ENCODE peak calls at places on chromosomes 12 and 14, in seven cellular contexts. Y, L, X, D, G, R and T are unnamed samples.

GRCh38 chr12:87671757-87672156 is 357.4 kb downstream of the C12orf50 start:
- DNase-seq in Y (no peak), L (no peak), D (no peak), R (no peak), G (no peak), X (no peak), T (no peak)

GRCh38 chr12:98399532-98399931 is 115.9 kb upstream of the TMPO start:
- DNase-seq in X (peak; percentile 63), Y (peak; percentile 82), G (no peak), D (peak; percentile 85), R (no peak), L (no peak), T (no peak)

GRCh38 chr12:117091758-117092510 is 7.3 kb downstream of the TESC start:
- DNase-seq in D (no peak), X (no peak), R (peak; percentile 47), G (peak; percentile 18), Y (no peak), L (no peak), T (no peak)

GRCh38 chr12:68885381-68885780 is 47.6 kb downstream of the CPM start:
- DNase-seq in G (no peak), D (no peak), X (no peak), L (no peak), R (no peak), Y (no peak), T (no peak)

GRCh38 chr14:92959761-92960680 is 37.1 kb downstream of the CHGA start:
- DNase-seq in G (no peak), D (no peak), R (peak; percentile 66), L (no peak), Y (no peak), X (peak; percentile 47), T (no peak)

GRCh38 chr12:113359133-113359938 is 949 bp downstream of the PLBD2 start:
- DNase-seq in L (peak; percentile 20), Y (no peak), G (no peak), D (no peak), R (no peak), X (peak; percentile 75), T (no peak)

GRCh38 chr12:93273834-93274705 is 103.7 kb upstream of the NUDT4 start:
- DNase-seq in D (no peak), X (no peak), Y (no peak), G (no peak), R (no peak), L (no peak), T (no peak)

GRCh38 chr12:116919247-116919671 is 8.5 kb downstream of the FBXW8 start:
- DNase-seq in L (peak; percentile 25), G (no peak), D (no peak), X (no peak), Y (no peak), R (no peak), T (no peak)

GRCh38 chr14:64440494-64440893 is 24.8 kb upstream of the AKAP5 start:
- DNase-seq in Y (no peak), L (no peak), G (no peak), D (no peak), X (no peak), R (no peak), T (no peak)

GRCh38 chr14:19974844-19975243 is 547 bp upstream of the OR4K15 start:
- DNase-seq in G (no peak), R (no peak), D (no peak), L (no peak), X (no peak), Y (no peak), T (no peak)

GRCh38 chr12:124302241-124302806 is 7.4 kb downstream of the RFLNA start:
- DNase-seq in L (no peak), D (no peak), G (no peak), X (peak; percentile 46), Y (no peak), R (peak; percentile 56), T (no peak)

GRCh38 chr12:53217930-53218307 is 10.9 kb upstream of the ITGB7 start:
- DNase-seq in X (no peak), G (peak; percentile 51), R (peak; percentile 62), Y (no peak), L (no peak), D (peak; percentile 39), T (no peak)

GRCh38 chr14:35390577-35391387 is 13.8 kb downstream of the NFKBIA start:
- DNase-seq in X (no peak), L (no peak), R (no peak), Y (no peak), G (no peak), D (no peak), T (no peak)

GRCh38 chr12:123931686-123932321 is 40.8 kb downstream of the CCDC92 start:
- DNase-seq in D (no peak), X (no peak), L (no peak), R (no peak), G (no peak), Y (no peak), T (no peak)

GRCh38 chr12:13124661-13125505 is 21.4 kb upstream of the GSG1 start:
- DNase-seq in G (no peak), X (no peak), D (peak; percentile 59), L (no peak), Y (no peak), R (no peak), T (no peak)

GRCh38 chr12:103634732-103635131 is 47.7 kb downstream of the STAB2 start:
- DNase-seq in D (no peak), X (no peak), R (no peak), L (no peak), G (no peak), Y (no peak), T (no peak)

GRCh38 chr12:107775093-107775721 is 703 bp downstream of the ASCL4 start:
- DNase-seq in R (peak; percentile 76), D (no peak), G (no peak), X (peak; percentile 61), L (no peak), Y (no peak), T (no peak)

GRCh38 chr14:72443991-72444431 is 449.9 kb downstream of the DPF3 start:
- DNase-seq in R (no peak), G (no peak), X (no peak), L (no peak), Y (no peak), D (no peak), T (no peak)

GRCh38 chr14:39368261-39368959 is 63.8 kb downstream of the FBXO33 start:
- DNase-seq in D (peak; percentile 77), Y (peak; percentile 44), L (peak; percentile 32), R (no peak), G (no peak), X (no peak), T (no peak)

GRCh38 chr12:132597333-132598283 is 12.8 kb downstream of the LRCOL1 start:
- DNase-seq in Y (peak; percentile 13), L (no peak), R (peak; percentile 82), D (peak; percentile 74), G (no peak), X (peak; percentile 66), T (no peak)

GRCh38 chr12:1469063-1469462 is 125.3 kb downstream of the FBXL14 start:
- DNase-seq in R (no peak), X (no peak), G (no peak), D (no peak), Y (no peak), L (no peak), T (no peak)

GRCh38 chr12:102567031-102567985 is 86.9 kb upstream of the IGF1 start:
- DNase-seq in R (no peak), D (peak; percentile 83), G (no peak), Y (no peak), X (no peak), L (no peak), T (no peak)

GRCh38 chr14:74141703-74142102 is 56.9 kb downstream of the LIN52 start:
- DNase-seq in L (no peak), Y (no peak), R (no peak), G (no peak), D (no peak), X (no peak), T (no peak)

GRCh38 chr12:64864319-64864718 is 39.9 kb downstream of the TBC1D30 start:
- DNase-seq in D (no peak), X (no peak), G (no peak), R (no peak), L (no peak), Y (no peak), T (no peak)

GRCh38 chr14:90288646-90289355 is 32.4 kb downstream of the PSMC1 start:
- DNase-seq in Y (no peak), D (no peak), R (no peak), X (no peak), L (no peak), G (no peak), T (no peak)
- H3K27ac ChIP-seq in Y (no peak overlapping the region), D (no peak overlapping the region), R (no peak overlapping the region), X (peak overlapping the region; percentile 30), L (no peak overlapping the region), G (no peak overlapping the region), T (no peak overlapping the region)

DNA sequence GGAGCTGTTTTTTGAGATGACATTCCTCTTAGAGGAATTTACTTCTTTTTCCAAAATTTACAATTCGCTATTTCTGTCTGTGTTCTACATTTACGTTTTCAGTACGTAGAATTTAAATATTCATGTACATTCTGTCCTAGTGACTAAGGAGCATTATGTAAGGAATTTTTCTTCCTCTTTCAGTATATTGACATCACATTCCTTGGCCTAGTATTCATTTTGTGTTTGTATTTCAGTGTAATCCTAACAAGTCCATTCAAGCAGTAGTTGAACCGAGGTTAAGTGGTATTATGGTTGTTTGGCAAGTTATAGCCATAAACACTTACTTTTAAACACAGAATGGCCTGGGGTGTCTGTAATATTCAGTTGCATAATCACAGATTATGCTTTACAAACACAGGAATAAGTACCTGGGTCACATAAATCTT is 465.2 kb downstream of the PCNX1 start:
- DNase-seq in G (no peak), L (no peak), D (peak; percentile 61), R (no peak), Y (no peak), X (no peak), T (no peak)
- TF ChIP-seq POLR2A in G (no peak), L (no peak), D (no peak), R (no peak), Y (no peak), X (no peak), T (no peak)

GRCh38 chr12:34257093-34257492 is 234.8 kb downstream of the ALG10 start:
- DNase-seq in R (no peak), D (no peak), Y (no peak), G (no peak), X (no peak), L (no peak), T (no peak)

GRCh38 chr12:34249271-34249670 is 227.0 kb downstream of the ALG10 start:
- DNase-seq in L (no peak), G (no peak), R (no peak), Y (no peak), D (no peak), X (no peak), T (peak; percentile 52)

GRCh38 chr12:34253674-34254073 is 231.4 kb downstream of the ALG10 start:
- DNase-seq in L (no peak), Y (no peak), R (no peak), D (no peak), X (no peak), G (no peak), T (no peak)
- H3K4me1 ChIP-seq in L (no peaks in the 10 kb centered on the region), Y (no peaks in the 10 kb centered on the region), R (no peaks in the 10 kb centered on the region), D (no peaks in the 10 kb centered on the region), X (no peaks in the 10 kb centered on the region), G (no peaks in the 10 kb centered on the region), T (no peaks in the 10 kb centered on the region)

GRCh38 chr12:15562263-15562662 is 226.9 kb downstream of the EPS8 start:
- DNase-seq in G (no peak), D (no peak), Y (no peak), X (no peak), L (no peak), R (no peak), T (no peak)

GRCh38 chr12:15558915-15559528 is 230.2 kb downstream of the EPS8 start:
- DNase-seq in Y (no peak), X (no peak), G (no peak), L (no peak), R (no peak), D (no peak), T (no peak)

GRCh38 chr12:15563683-15564082 is 225.5 kb downstream of the EPS8 start:
- DNase-seq in G (no peak), L (no peak), Y (no peak), X (no peak), R (no peak), D (no peak), T (no peak)
- H3K27ac ChIP-seq in G (no peak overlapping the region), L (peak overlapping the region; percentile 30), Y (no peak overlapping the region), X (no peak overlapping the region), R (peak overlapping the region; percentile 43), D (no peak overlapping the region), T (no peak overlapping the region)